ENCODE peak calls at places on chromosome 15, in eight cellular contexts. N, A, R, S, K, M, B and U are unnamed samples.

GRCh38 chr15:78177447-78177873 is 28.3 kb downstream of the IDH3A start:
- DNase-seq in N (peak), A (peak), R (peak), S (no peak), K (no peak), M (peak), B (no peak), U (no peak)

GRCh38 chr15:68639926-68640600 is 61.3 kb downstream of the CORO2B start:
- DNase-seq in N (peak), A (no peak), R (no peak), S (no peak), K (no peak), M (no peak), B (no peak), U (no peak)

GRCh38 chr15:36791849-36792618 is 212.6 kb downstream of the CDIN1 start:
- DNase-seq in N (no peak), A (no peak), R (no peak), S (no peak), K (peak), M (no peak), B (no peak), U (no peak)

GRCh38 chr15:57323806-57324589 is 52.3 kb upstream of the CGNL1 start:
- DNase-seq in N (no peak), A (peak), R (peak), S (no peak), K (no peak), M (no peak), B (no peak), U (no peak)

GRCh38 chr15:98785796-98786581 is 137.7 kb downstream of the IGF1R start:
- DNase-seq in N (no peak), A (peak), R (peak), S (no peak), K (no peak), M (no peak), B (no peak), U (no peak)

GRCh38 chr15:58425185-58425584 is 6.6 kb upstream of the LIPC start:
- DNase-seq in N (no peak), A (no peak), R (peak), S (no peak), K (no peak), M (no peak), B (no peak), U (no peak)

GRCh38 chr15:99385865-99386264 is 134.6 kb downstream of the LRRC28 start:
- DNase-seq in N (peak), A (peak), R (peak), S (no peak), K (peak), M (no peak), B (no peak), U (no peak)

GRCh38 chr15:96428742-96429141 is 98.2 kb downstream of the NR2F2 start:
- DNase-seq in N (peak), A (no peak), R (peak), S (peak), K (peak), M (peak), B (no peak), U (peak)

GRCh38 chr15:77657629-77658238 is 25.0 kb upstream of the LINGO1 start:
- DNase-seq in N (no peak), A (no peak), R (no peak), S (no peak), K (no peak), M (no peak), B (no peak), U (no peak)

GRCh38 chr15:69853572-69853971 is 244.1 kb downstream of the TLE3 start:
- DNase-seq in N (peak), A (no peak), R (peak), S (no peak), K (peak), M (peak), B (no peak), U (peak)

GRCh38 chr15:96687388-96688107 is 357.0 kb downstream of the NR2F2 start:
- DNase-seq in N (no peak), A (no peak), R (no peak), S (no peak), K (no peak), M (no peak), B (no peak), U (no peak)

GRCh38 chr15:52441846-52442245 is 86.8 kb downstream of the MYO5A start:
- DNase-seq in N (peak), A (no peak), R (no peak), S (no peak), K (no peak), M (no peak), B (no peak), U (no peak)

GRCh38 chr15:98868564-98868963 is 139.0 kb downstream of the PGPEP1L start:
- DNase-seq in N (no peak), A (no peak), R (no peak), S (no peak), K (no peak), M (no peak), B (no peak), U (no peak)

GRCh38 chr15:35738370-35738769 is 192.4 kb upstream of the DPH6 start:
- DNase-seq in N (peak), A (no peak), R (no peak), S (no peak), K (no peak), M (no peak), B (no peak), U (no peak)

GRCh38 chr15:22884344-22884743 is 45.9 kb downstream of the NIPA2 start:
- DNase-seq in N (no peak), A (peak), R (no peak), S (no peak), K (no peak), M (no peak), B (no peak), U (no peak)

GRCh38 chr15:63901912-63902670 is 68.3 kb upstream of the HERC1 start:
- DNase-seq in N (no peak), A (no peak), R (no peak), S (no peak), K (no peak), M (no peak), B (no peak), U (no peak)

GRCh38 chr15:68672251-68672650 is 93.5 kb downstream of the CORO2B start:
- DNase-seq in N (no peak), A (no peak), R (no peak), S (peak), K (no peak), M (no peak), B (no peak), U (no peak)

GRCh38 chr15:89413877-89414276 is 79.3 kb upstream of the POLG start:
- DNase-seq in N (no peak), A (no peak), R (no peak), S (no peak), K (no peak), M (no peak), B (no peak), U (no peak)

GRCh38 chr15:89409184-89409992 is 74.8 kb upstream of the POLG start:
- DNase-seq in N (no peak), A (no peak), R (no peak), S (no peak), K (no peak), M (no peak), B (no peak), U (no peak)

GRCh38 chr15:89409993-89410767 is 75.6 kb upstream of the POLG start:
- DNase-seq in N (no peak), A (no peak), R (no peak), S (no peak), K (no peak), M (no peak), B (no peak), U (no peak)

GRCh38 chr15:89414571-89414970 is 79.9 kb upstream of the POLG start:
- DNase-seq in N (no peak), A (no peak), R (no peak), S (no peak), K (no peak), M (no peak), B (no peak), U (no peak)

GRCh38 chr15:89412906-89413411 is 78.3 kb upstream of the POLG start:
- DNase-seq in N (no peak), A (no peak), R (no peak), S (no peak), K (no peak), M (no peak), B (no peak), U (no peak)
- H3K4me3 ChIP-seq in N (no peak), A (no peak), R (no peak), S (no peak), K (no peak), M (no peak), B (no peak), U (no peak)

DNA sequence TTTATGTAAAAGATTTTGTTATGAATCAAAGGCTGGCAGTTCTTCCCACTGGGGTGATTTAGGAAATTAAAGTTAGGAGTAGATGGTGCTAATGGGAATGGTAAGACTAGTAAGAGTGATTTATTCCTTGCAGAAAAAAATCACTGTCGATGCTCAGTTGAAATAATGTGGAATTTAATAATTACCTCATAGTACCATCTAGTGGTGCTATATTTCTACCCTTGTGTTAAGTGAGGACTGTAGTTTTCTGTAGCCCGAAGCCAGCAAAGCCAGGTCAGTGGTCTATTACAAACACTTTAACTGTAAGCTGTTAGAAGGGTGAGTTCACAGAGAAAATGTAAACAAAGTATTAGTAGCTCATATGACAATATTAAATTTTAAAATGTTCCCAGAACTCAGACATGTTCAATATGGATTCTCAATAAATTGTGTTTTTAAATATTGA is 39.5 kb upstream of the GOLGA8J start:
- DNase-seq in N (peak), A (no peak), R (no peak), S (no peak), K (no peak), M (no peak), B (peak), U (no peak)
- TF ChIP-seq CTCF in N (peak), A (no peak), R (peak), S (peak), K (no peak), M (no peak), B (peak), U (peak)

GRCh38 chr15:26773485-26773877 is 615 bp upstream of the GABRB3 start:
- DNase-seq in N (no peak), A (no peak), R (peak), S (no peak), K (no peak), M (no peak), B (no peak), U (no peak)

GRCh38 chr15:26771168-26771916 is 1.5 kb downstream of the GABRB3 start:
- DNase-seq in N (no peak), A (no peak), R (peak), S (no peak), K (peak), M (no peak), B (no peak), U (no peak)

GRCh38 chr15:26771917-26772587 is 814 bp downstream of the GABRB3 start:
- DNase-seq in N (peak), A (no peak), R (peak), S (no peak), K (no peak), M (no peak), B (no peak), U (no peak)

GRCh38 chr15:26773917-26774316 is 1.1 kb upstream of the GABRB3 start:
- DNase-seq in N (no peak), A (no peak), R (peak), S (no peak), K (no peak), M (no peak), B (no peak), U (no peak)

DNA sequence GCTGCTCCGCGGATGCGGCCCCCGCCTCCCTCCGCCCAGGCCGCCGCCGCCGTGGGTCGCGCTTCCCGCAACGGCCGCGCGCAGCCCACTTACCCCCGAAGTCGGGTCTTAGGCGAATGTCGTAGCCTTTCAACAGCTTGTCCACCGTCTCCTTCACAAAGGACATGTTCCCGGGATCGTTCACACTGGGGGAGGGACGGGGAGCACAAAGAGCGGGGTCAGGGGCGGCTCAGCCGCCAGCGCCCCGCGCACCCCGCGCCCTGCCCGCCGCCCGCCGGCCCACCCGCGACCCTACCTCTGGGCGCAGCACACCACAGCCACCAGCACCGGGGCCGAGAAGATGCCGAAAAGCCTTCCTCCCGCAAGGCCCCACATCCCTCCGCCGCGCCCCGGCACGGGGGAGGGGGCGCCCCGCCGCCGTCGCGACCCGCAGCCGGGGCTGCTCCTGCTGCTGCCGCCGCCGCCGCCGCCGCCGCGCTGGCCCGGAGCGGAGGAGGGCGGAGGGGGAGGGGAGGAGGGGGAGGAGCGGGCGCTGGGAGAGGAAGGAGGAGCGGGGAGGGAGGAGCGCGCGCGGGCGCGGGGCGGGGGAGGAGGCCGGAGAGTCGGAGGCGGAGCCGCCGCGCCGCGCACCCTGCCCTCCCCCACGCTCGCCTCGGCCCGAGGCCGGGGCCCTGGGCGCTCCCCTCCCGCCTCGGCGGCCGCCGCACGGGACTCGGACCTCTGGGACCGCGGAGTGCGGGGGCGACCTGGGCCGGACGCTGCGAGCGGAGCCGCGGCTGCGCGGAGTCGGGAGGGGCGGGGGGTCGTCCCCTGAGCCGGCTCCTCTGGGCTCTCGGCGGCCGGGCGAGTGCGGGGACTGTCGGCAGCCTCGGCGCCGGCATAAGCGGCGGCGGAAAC is at the start of gene GABRB3:
- DNase-seq in N (peak), A (no peak), R (peak), S (no peak), K (peak), M (no peak), B (no peak), U (no peak)
- H3K4me3 ChIP-seq in N (no peak), A (no peak), R (peak), S (peak), K (peak), M (no peak), B (peak), U (peak)

DNA sequence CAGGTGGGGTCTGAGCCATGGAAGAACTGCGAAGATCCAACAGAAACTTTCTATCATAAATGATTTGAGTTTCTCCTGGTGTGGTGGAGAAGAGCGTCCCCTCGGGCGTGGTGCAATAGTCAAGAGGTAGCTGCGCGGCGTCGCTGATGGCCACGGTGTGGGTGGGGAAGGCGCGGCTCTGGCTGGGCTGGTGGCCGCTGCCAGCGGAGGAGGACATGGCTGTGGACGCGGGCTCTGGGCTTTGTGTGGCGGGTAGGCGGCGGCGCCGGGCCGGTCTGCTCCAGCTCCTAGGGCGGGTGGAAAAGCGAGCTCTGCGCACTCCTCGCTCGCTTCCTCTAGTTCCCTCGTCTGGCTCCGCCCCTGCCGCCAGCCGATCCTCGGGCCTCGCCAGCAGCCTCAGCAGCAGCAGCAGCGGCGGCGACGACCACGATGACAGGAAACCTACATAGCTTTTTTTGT is 5.9 kb downstream of the STARD9 start:
- DNase-seq in N (peak), A (peak), R (peak), S (peak), K (peak), M (peak), B (peak), U (no peak)
- TF ChIP-seq CTCF in N (no peak), A (no peak), R (no peak), S (no peak), K (no peak), M (no peak), B (no peak), U (no peak)

GRCh38 chr15:32716960-32717289 is 879 bp upstream of the GREM1 start:
- DNase-seq in N (no peak), A (no peak), R (no peak), S (no peak), K (no peak), M (no peak), B (no peak), U (no peak)
- H3K4me3 ChIP-seq in N (peak), A (no peak), R (no peak), S (no peak), K (peak), M (no peak), B (peak), U (peak)

GRCh38 chr15:60592386-60593339 is 113.7 kb upstream of the ICE2 start:
- DNase-seq in N (peak), A (peak), R (peak), S (peak), K (peak), M (peak), B (no peak), U (no peak)

GRCh38 chr15:60589728-60590127 is 110.8 kb upstream of the ICE2 start:
- DNase-seq in N (no peak), A (no peak), R (no peak), S (no peak), K (no peak), M (no peak), B (no peak), U (no peak)

GRCh38 chr15:60591491-60592385 is 112.8 kb upstream of the ICE2 start:
- DNase-seq in N (no peak), A (peak), R (peak), S (peak), K (peak), M (no peak), B (no peak), U (no peak)

GRCh38 chr15:60589253-60589652 is 110.3 kb upstream of the ICE2 start:
- DNase-seq in N (no peak), A (peak), R (no peak), S (no peak), K (no peak), M (no peak), B (no peak), U (no peak)

GRCh38 chr15:60590935-60591490 is 112.1 kb upstream of the ICE2 start:
- DNase-seq in N (peak), A (peak), R (peak), S (peak), K (peak), M (peak), B (no peak), U (no peak)
- TF ChIP-seq CTCF in N (no peak), A (no peak), R (no peak), S (peak), K (peak), M (no peak), B (peak), U (no peak)